ENCODE peak calls at places on chromosomes 1 and 21, in five cellular contexts. C, M, Q, T and D are unnamed samples.

GRCh38 chr1:103171041-103171590 is 62.8 kb upstream of the COL11A1 start:
- DNase-seq in T (no peak), Q (no peak), M (no peak), C (no peak), D (no peak)

GRCh38 chr1:31428436-31429221 is 15.6 kb downstream of the SERINC2 start:
- DNase-seq in C (no peak), Q (peak), M (no peak), T (no peak), D (no peak)

GRCh38 chr1:16187748-16188401 is 24.6 kb downstream of the ARHGEF19 start:
- DNase-seq in M (no peak), C (peak), T (peak), Q (peak), D (peak)

GRCh38 chr21:45128613-45129226 is 54.3 kb downstream of the ADARB1 start:
- DNase-seq in T (peak), M (peak), Q (peak), C (peak), D (peak)

GRCh38 chr1:33235521-33235920 is 20.8 kb upstream of the ZNF362 start:
- DNase-seq in Q (no peak), C (no peak), T (no peak), M (no peak), D (no peak)

GRCh38 chr1:69551476-69552324 is 16.0 kb upstream of the LRRC7 start:
- DNase-seq in C (no peak), T (no peak), M (no peak), Q (no peak), D (no peak)

GRCh38 chr1:89974701-89975470 is 20.0 kb upstream of the ZNF326 start:
- DNase-seq in C (no peak), M (no peak), T (no peak), Q (no peak), D (peak)

GRCh38 chr1:204457665-204458064 is 36.9 kb downstream of the PIK3C2B start:
- DNase-seq in T (no peak), M (no peak), Q (no peak), C (no peak), D (no peak)

GRCh38 chr1:64891440-64891815 is 74.9 kb downstream of the JAK1 start:
- DNase-seq in C (no peak), Q (no peak), T (no peak), M (no peak), D (no peak)

GRCh38 chr1:3170566-3171453 is 101.8 kb downstream of the PRDM16 start:
- DNase-seq in Q (peak), C (peak), T (no peak), M (no peak), D (no peak)